ENCODE peak calls at places on chromosomes 5 and 9, in five cellular contexts. One of them, this sample, is unnamed.
A peak's percentile ranks its signal among the peaks of the same experiment; 100 is the strongest.

GRCh38 chr9:131468031-131468430 is 34.7 kb upstream of the POMT1 start:
- DNase-seq in ureter: no peak
- DNase-seq in pancreas: no peak
- DNase-seq in iPS-NIHi11: no peak
- DNase-seq in left kidney: no peak
- DNase-seq in this sample: no peak

GRCh38 chr5:150352531-150353394 is 4.7 kb upstream of the TCOF1 start:
- DNase-seq in ureter: no peak
- DNase-seq in pancreas: no peak
- DNase-seq in iPS-NIHi11: no peak
- DNase-seq in left kidney: no peak
- DNase-seq in this sample: no peak

GRCh38 chr5:37071901-37072581 is 177.1 kb downstream of the CPLANE1 start:
- DNase-seq in ureter: no peak
- DNase-seq in pancreas: no peak
- DNase-seq in iPS-NIHi11: no peak
- DNase-seq in left kidney: no peak
- DNase-seq in this sample: no peak

GRCh38 chr9:124110307-124110915 is 98.8 kb downstream of the LHX2 start:
- DNase-seq in ureter: peak; percentile 60
- DNase-seq in pancreas: no peak
- DNase-seq in iPS-NIHi11: peak; percentile 89
- DNase-seq in left kidney: peak; percentile 93
- DNase-seq in this sample: no peak

GRCh38 chr9:97572892-97573365 is 60.2 kb downstream of the TSTD2 start:
- DNase-seq in ureter: no peak
- DNase-seq in pancreas: no peak
- DNase-seq in iPS-NIHi11: no peak
- DNase-seq in left kidney: no peak
- DNase-seq in this sample: no peak

GRCh38 chr9:132838291-132838690 is 39.8 kb downstream of the AK8 start:
- DNase-seq in ureter: no peak
- DNase-seq in pancreas: no peak
- DNase-seq in iPS-NIHi11: no peak
- DNase-seq in left kidney: no peak
- DNase-seq in this sample: no peak

GRCh38 chr9:112097712-112098688 is 77.1 kb downstream of the SUSD1 start:
- DNase-seq in ureter: peak; percentile 61
- DNase-seq in pancreas: peak; percentile 49
- DNase-seq in iPS-NIHi11: peak; percentile 81
- DNase-seq in left kidney: peak; percentile 91
- DNase-seq in this sample: no peak

GRCh38 chr5:87121315-87122170 is 146.1 kb upstream of the RASA1 start:
- DNase-seq in ureter: no peak
- DNase-seq in pancreas: no peak
- DNase-seq in iPS-NIHi11: no peak
- DNase-seq in left kidney: no peak
- DNase-seq in this sample: no peak

GRCh38 chr9:134492281-134492691 is 149.3 kb upstream of the COL5A1 start:
- DNase-seq in ureter: no peak
- DNase-seq in pancreas: no peak
- DNase-seq in iPS-NIHi11: no peak
- DNase-seq in left kidney: peak; percentile 73
- DNase-seq in this sample: no peak

This sample was measured in left lobe of liver.